ENCODE peak calls at places on chromosomes 7 and 10, in five cellular contexts. Z, V, B, P and F are unnamed samples. For H3K4me1, the result is how much of the 10 kb centered on the place peaks cover.

GRCh38 chr10:111347386-111348005 is 270.7 kb downstream of the ADRA2A start:
- DNase-seq in Z (peak), V (no peak), B (no peak), P (no peak), F (no peak)

GRCh38 chr10:101062231-101063161 is 707 bp downstream of the KAZALD1 start:
- DNase-seq in B (peak), Z (peak), V (peak), P (peak), F (peak)

GRCh38 chr7:23474829-23475578 is 4.7 kb upstream of the IGF2BP3 start:
- DNase-seq in Z (no peak), V (peak), B (no peak), P (no peak), F (no peak)

GRCh38 chr7:16838386-16838785 is 33.6 kb upstream of the AGR2 start:
- DNase-seq in Z (no peak), P (no peak), B (no peak), V (no peak), F (no peak)

GRCh38 chr7:166370-167060 is 25.9 kb upstream of the FAM20C start:
- DNase-seq in P (no peak), Z (peak), B (peak), V (no peak), F (no peak)

GRCh38 chr7:46387646-46388045 is 466.6 kb upstream of the IGFBP3 start:
- DNase-seq in B (no peak), P (no peak), V (no peak), Z (no peak), F (no peak)

GRCh38 chr10:96082153-96082552 is 38.8 kb downstream of the CCNJ start:
- DNase-seq in B (no peak), P (no peak), Z (no peak), V (no peak), F (no peak)

GRCh38 chr7:99112097-99112496 is 31.8 kb downstream of the SMURF1 start:
- DNase-seq in V (peak), B (no peak), Z (no peak), P (peak), F (no peak)

GRCh38 chr10:79244841-79245504 is 102.3 kb upstream of the PPIF start:
- DNase-seq in B (no peak), Z (no peak), V (no peak), P (no peak), F (no peak)
- H3K4me1 ChIP-seq in B (under half), Z (under half), V (under half), P (under half), F (under half)

GRCh38 chr7:134454277-134454676 is 4.6 kb downstream of the AKR1B1 start:
- DNase-seq in P (no peak), V (no peak), Z (no peak), B (no peak), F (no peak)

GRCh38 chr7:134451656-134452055 is 7.2 kb downstream of the AKR1B1 start:
- DNase-seq in P (no peak), Z (no peak), B (no peak), V (no peak), F (no peak)

GRCh38 chr7:134453526-134453925 is 5.4 kb downstream of the AKR1B1 start:
- DNase-seq in B (no peak), Z (no peak), V (no peak), P (no peak), F (no peak)

GRCh38 chr7:134452419-134452827 is 6.5 kb downstream of the AKR1B1 start:
- DNase-seq in B (no peak), V (no peak), Z (no peak), P (no peak), F (no peak)

DNA sequence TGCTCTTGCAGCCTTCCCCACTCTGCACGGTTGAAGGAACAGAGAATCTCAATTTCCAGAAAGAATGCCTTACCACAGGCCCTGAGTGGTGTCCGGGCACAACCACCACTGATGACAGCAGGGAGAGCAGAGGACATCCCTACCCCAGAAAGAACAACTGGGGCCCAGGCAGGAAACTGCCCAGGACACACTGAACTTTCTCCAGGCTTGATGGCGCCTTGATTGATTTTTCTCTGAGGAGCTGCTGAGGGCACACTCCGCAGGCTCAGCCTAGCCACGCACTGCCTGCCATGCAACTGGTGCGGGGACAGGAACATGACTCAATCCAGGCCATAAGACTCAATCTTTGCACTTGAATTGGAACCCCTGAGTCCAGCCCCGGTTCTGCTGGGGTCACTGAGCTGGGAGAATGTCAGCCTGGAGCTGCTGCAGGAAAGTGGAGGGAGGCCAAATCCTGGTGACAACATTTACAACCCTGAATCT is 5.9 kb downstream of the AKR1B1 start:
- DNase-seq in Z (no peak), B (no peak), P (no peak), V (no peak), F (no peak)
- H3K4me1 ChIP-seq in Z (under half), B (under half), P (half or more), V (under half), F (under half)

DNA sequence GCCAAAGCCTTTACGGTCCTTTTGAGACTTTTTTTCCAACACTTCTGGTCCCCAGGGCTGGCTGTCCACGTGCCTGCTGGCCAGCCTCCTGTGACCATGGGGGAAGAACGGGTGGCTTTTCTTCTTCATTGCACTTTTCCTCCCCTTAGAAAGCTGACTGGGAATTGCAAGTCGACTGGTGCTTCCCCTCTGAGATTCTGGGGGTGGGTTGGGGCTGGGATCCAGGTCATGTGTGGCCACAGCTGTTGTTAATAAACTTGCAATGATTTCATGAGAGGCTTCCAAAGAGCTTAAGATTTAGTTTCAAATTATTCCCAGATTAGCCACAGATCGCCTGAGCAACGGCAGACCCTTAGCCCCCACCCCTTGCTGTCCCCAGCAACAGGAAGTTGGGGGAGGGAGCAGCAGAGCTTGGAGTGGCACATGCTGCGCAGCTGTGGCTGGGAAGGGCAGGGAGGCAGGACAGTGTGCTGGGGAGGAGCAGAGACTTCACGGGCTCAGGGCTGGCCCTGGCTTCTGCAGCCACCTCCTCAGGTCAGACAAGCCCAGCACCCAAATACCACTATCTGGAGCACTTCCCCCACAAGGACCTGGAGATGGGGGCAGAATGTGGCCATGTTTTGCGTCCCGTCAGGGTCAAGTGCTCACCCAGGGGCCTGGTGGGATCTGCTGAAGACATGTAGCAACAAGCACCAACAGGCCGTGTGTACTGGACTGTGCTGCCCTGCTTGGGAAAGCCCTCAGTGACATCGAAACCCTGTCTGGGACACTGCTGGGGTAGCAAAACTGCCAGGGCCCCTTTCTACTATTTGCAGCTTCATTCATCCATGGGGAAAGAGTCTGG is 147.1 kb downstream of the RNF216 start:
- DNase-seq in Z (peak), V (no peak), P (no peak), B (peak), F (no peak)
- H3K4me1 ChIP-seq in Z (under half), V (under half), P (under half), B (under half), F (under half)

GRCh38 chr10:3096149-3096548 is 28.8 kb downstream of the PFKP start:
- DNase-seq in B (no peak), Z (no peak), P (no peak), V (peak), F (no peak)
- H3K4me1 ChIP-seq in B (under half), Z (under half), P (half or more), V (under half), F (under half)

GRCh38 chr10:119221201-119221600 is 13.8 kb downstream of the GRK5 start:
- DNase-seq in B (no peak), P (no peak), V (no peak), Z (no peak), F (no peak)

GRCh38 chr10:119222531-119222930 is 15.2 kb downstream of the GRK5 start:
- DNase-seq in B (no peak), V (no peak), P (no peak), Z (peak), F (no peak)

GRCh38 chr10:119222966-119223386 is 15.6 kb downstream of the GRK5 start:
- DNase-seq in Z (no peak), P (no peak), V (no peak), B (no peak), F (no peak)

GRCh38 chr10:119219747-119220320 is 12.5 kb downstream of the GRK5 start:
- DNase-seq in V (no peak), B (no peak), P (no peak), Z (no peak), F (no peak)

GRCh38 chr10:119221666-119222065 is 14.3 kb downstream of the GRK5 start:
- DNase-seq in V (no peak), B (no peak), Z (no peak), P (no peak), F (no peak)
- H3K4me1 ChIP-seq in V (under half), B (under half), Z (half or more), P (under half), F (under half)